ENCODE peak calls at places on chromosomes 5 and 9, in five cellular contexts. O, I, W, C and M are unnamed samples.

GRCh38 chr5:172713113-172713808 is 57.7 kb downstream of the DUSP1 start:
- DNase-seq in O (peak), I (peak), W (no peak), C (no peak), M (peak)

GRCh38 chr9:106718996-106719395 is 144.0 kb upstream of the ZNF462 start:
- DNase-seq in O (no peak), I (no peak), W (peak), C (peak), M (peak)

GRCh38 chr5:115165790-115166189 is 3.9 kb downstream of the TRIM36 start:
- DNase-seq in O (no peak), I (no peak), W (no peak), C (no peak), M (no peak)

GRCh38 chr9:110744753-110745522 is 76.3 kb downstream of the MUSK start:
- DNase-seq in O (no peak), I (no peak), W (peak), C (peak), M (peak)

GRCh38 chr5:82641362-82641988 is 363.3 kb upstream of the RPS23 start:
- DNase-seq in O (peak), I (peak), W (peak), C (peak), M (peak)

GRCh38 chr9:97394881-97395280 is 17.0 kb upstream of the TDRD7 start:
- DNase-seq in O (no peak), I (no peak), W (no peak), C (no peak), M (no peak)

GRCh38 chr9:89878003-89878411 is 273.2 kb downstream of the GADD45G start:
- DNase-seq in O (no peak), I (no peak), W (no peak), C (no peak), M (no peak)

GRCh38 chr9:35203531-35203930 is 41.7 kb downstream of the UNC13B start:
- DNase-seq in O (no peak), I (no peak), W (no peak), C (no peak), M (no peak)

GRCh38 chr9:115008536-115008935 is 78.1 kb upstream of the TNFSF8 start:
- DNase-seq in O (no peak), I (peak), W (peak), C (peak), M (peak)

GRCh38 chr9:69249337-69249736 is 75.3 kb downstream of the TJP2 start:
- DNase-seq in O (no peak), I (peak), W (peak), C (peak), M (no peak)

GRCh38 chr5:57550132-57550531 is 67.5 kb upstream of the ACTBL2 start:
- DNase-seq in O (no peak), I (peak), W (no peak), C (no peak), M (no peak)

GRCh38 chr5:134440185-134440755 is 28.6 kb upstream of the CDKN2AIPNL start:
- DNase-seq in O (no peak), I (no peak), W (peak), C (no peak), M (no peak)

GRCh38 chr5:77430726-77431125 is 61.4 kb downstream of the WDR41 start:
- DNase-seq in O (no peak), I (no peak), W (no peak), C (no peak), M (peak)

GRCh38 chr9:12657233-12657632 is 36.0 kb upstream of the TYRP1 start:
- DNase-seq in O (no peak), I (no peak), W (no peak), C (no peak), M (no peak)

GRCh38 chr5:14131855-14132503 is 11.2 kb upstream of the TRIO start:
- DNase-seq in O (no peak), I (no peak), W (no peak), C (no peak), M (no peak)

GRCh38 chr5:81779125-81779934 is 28.4 kb upstream of the SSBP2 start:
- DNase-seq in O (no peak), I (no peak), W (no peak), C (peak), M (peak)

GRCh38 chr9:127878001-127878651 is 651 bp upstream of the AK1 start:
- DNase-seq in O (no peak), I (no peak), W (no peak), C (no peak), M (no peak)

GRCh38 chr5:40221796-40222195 is 457.9 kb upstream of the PTGER4 start:
- DNase-seq in O (no peak), I (no peak), W (peak), C (peak), M (peak)

GRCh38 chr5:102077920-102078319 is 218.2 kb downstream of the SLCO4C1 start:
- DNase-seq in O (no peak), I (no peak), W (no peak), C (no peak), M (no peak)

GRCh38 chr9:15308511-15308910 is 1.5 kb upstream of the TTC39B start:
- DNase-seq in O (no peak), I (no peak), W (peak), C (peak), M (peak)

GRCh38 chr5:138180183-138180782 is 1.4 kb downstream of the KIF20A start:
- DNase-seq in O (no peak), I (peak), W (peak), C (peak), M (peak)

GRCh38 chr9:101511009-101511408 is 22.6 kb upstream of the RNF20 start:
- DNase-seq in O (no peak), I (no peak), W (no peak), C (no peak), M (no peak)

GRCh38 chr5:79209505-79209904 is 26.4 kb upstream of the JMY start:
- DNase-seq in O (no peak), I (no peak), W (no peak), C (no peak), M (no peak)

GRCh38 chr9:96031366-96031824 is 155.9 kb downstream of the ERCC6L2 start:
- DNase-seq in O (no peak), I (no peak), W (peak), C (no peak), M (peak)

GRCh38 chr5:11378462-11378861 is 525.8 kb downstream of the CTNND2 start:
- DNase-seq in O (no peak), I (no peak), W (no peak), C (no peak), M (no peak)

GRCh38 chr9:100277166-100277979 is 75.4 kb downstream of the TEX10 start:
- DNase-seq in O (no peak), I (no peak), W (peak), C (peak), M (peak)

GRCh38 chr5:20514145-20514544 is 526.1 kb upstream of the CDH18 start:
- DNase-seq in O (no peak), I (no peak), W (no peak), C (no peak), M (peak)

GRCh38 chr9:14530301-14530700 is 162.9 kb downstream of the ZDHHC21 start:
- DNase-seq in O (no peak), I (no peak), W (no peak), C (no peak), M (no peak)

GRCh38 chr5:66596791-66597757 is 881 bp downstream of the MAST4 start:
- DNase-seq in O (peak), I (peak), W (peak), C (peak), M (peak)

GRCh38 chr9:79858509-79858908 is 286.7 kb downstream of the TLE4 start:
- DNase-seq in O (no peak), I (no peak), W (no peak), C (peak), M (peak)

GRCh38 chr5:9046756-9047481 is 499.0 kb downstream of the SEMA5A start:
- DNase-seq in O (no peak), I (no peak), W (peak), C (peak), M (peak)

GRCh38 chr9:14670718-14671117 is 22.5 kb downstream of the ZDHHC21 start:
- DNase-seq in O (no peak), I (no peak), W (peak), C (peak), M (peak)